ENCODE peak calls at places on chromosome 6, in seven cellular contexts. O is H9, N is IMR-90, B is neuronal stem cell, C is mesendoderm, L is H1, G is trophoblast cell. R is an unnamed sample.

GRCh38 chr6:168956141-168956838 is 297.4 kb downstream of the THBS2 start:
- DNase-seq in O (no peak), N (peak), B (no peak), C (peak), L (no peak), G (no peak), R (peak)

GRCh38 chr6:3769610-3770009 is 18.1 kb upstream of the PXDC1 start:
- DNase-seq in O (no peak), N (peak), B (no peak), C (no peak), L (no peak), G (no peak), R (peak)

GRCh38 chr6:10351678-10352220 is 63.1 kb downstream of the TFAP2A start:
- DNase-seq in O (peak), N (no peak), B (no peak), C (no peak), L (no peak), G (no peak), R (no peak)

GRCh38 chr6:34552620-34553019 is 3.5 kb downstream of the SPDEF start:
- DNase-seq in O (no peak), N (no peak), B (no peak), C (no peak), L (no peak), G (no peak), R (no peak)

GRCh38 chr6:168670386-168670985 is 229.5 kb downstream of the SMOC2 start:
- DNase-seq in O (no peak), N (no peak), B (no peak), C (no peak), L (no peak), G (no peak), R (no peak)

GRCh38 chr6:159098636-159099106 is 53.9 kb upstream of the TAGAP start:
- DNase-seq in O (no peak), N (no peak), B (no peak), C (no peak), L (no peak), G (peak), R (no peak)

GRCh38 chr6:3876131-3876530 is 27.0 kb downstream of the FAM50B start:
- DNase-seq in O (no peak), N (no peak), B (no peak), C (no peak), L (no peak), G (no peak), R (peak)

GRCh38 chr6:113449051-113449450 is 408.1 kb upstream of the MARCKS start:
- DNase-seq in O (no peak), N (peak), B (no peak), C (no peak), L (no peak), G (no peak), R (no peak)

GRCh38 chr6:125904871-125905270 is 51.7 kb upstream of the HINT3 start:
- DNase-seq in O (no peak), N (peak), B (no peak), C (no peak), L (no peak), G (no peak), R (peak)

GRCh38 chr6:107716688-107717089 is 107.4 kb downstream of the SCML4 start:
- DNase-seq in O (peak), N (peak), B (no peak), C (peak), L (no peak), G (no peak), R (peak)

GRCh38 chr6:39899540-39900295 is 34.5 kb downstream of the MOCS1 start:
- DNase-seq in O (no peak), N (peak), B (no peak), C (no peak), L (no peak), G (no peak), R (no peak)

GRCh38 chr6:139344186-139344963 is 30.1 kb downstream of the CITED2 start:
- DNase-seq in O (no peak), N (no peak), B (no peak), C (no peak), L (no peak), G (no peak), R (no peak)

DNA sequence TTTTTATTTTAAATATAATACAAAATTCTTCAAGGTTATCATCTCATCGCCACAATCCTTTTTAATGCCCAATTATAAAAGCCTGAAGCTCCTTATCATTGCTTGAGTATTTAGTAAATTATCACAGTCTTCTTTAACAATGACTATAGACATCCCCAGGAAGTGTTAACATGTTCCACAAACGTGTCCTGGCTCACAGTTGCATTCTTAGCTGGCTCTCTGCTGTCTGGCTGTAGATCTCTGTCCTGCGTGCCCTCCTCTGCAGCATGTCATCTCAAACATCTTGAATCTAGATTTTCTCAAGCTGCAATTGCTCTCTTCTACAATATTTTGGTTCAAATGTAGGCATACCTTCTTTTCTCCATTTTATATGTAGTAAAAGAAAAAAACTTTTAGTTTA is 885.2 kb downstream of the EPHA7 start:
- DNase-seq in O (no peak), N (no peak), B (no peak), C (peak), L (no peak), G (no peak), R (no peak)
- H2AK5ac ChIP-seq in O (no peak), N (no peak), B (no peak), C (no peak), L (no peak), G (no peak), R (no peak)

GRCh38 chr6:24402697-24403500 is at the start of gene MRS2:
- DNase-seq in O (peak), N (peak), B (peak), C (peak), L (peak), G (peak), R (peak)
- H3K18ac ChIP-seq in O (peak), N (peak), B (peak), C (peak), L (peak), G (peak), R (peak)

GRCh38 chr6:57117801-57118200 is 27.8 kb downstream of the ZNF451 start:
- DNase-seq in O (no peak), N (no peak), B (no peak), C (no peak), L (no peak), G (peak), R (no peak)
- H3K23ac ChIP-seq in O (no peak), N (peak), B (no peak), C (no peak), L (no peak), G (no peak), R (no peak)

DNA sequence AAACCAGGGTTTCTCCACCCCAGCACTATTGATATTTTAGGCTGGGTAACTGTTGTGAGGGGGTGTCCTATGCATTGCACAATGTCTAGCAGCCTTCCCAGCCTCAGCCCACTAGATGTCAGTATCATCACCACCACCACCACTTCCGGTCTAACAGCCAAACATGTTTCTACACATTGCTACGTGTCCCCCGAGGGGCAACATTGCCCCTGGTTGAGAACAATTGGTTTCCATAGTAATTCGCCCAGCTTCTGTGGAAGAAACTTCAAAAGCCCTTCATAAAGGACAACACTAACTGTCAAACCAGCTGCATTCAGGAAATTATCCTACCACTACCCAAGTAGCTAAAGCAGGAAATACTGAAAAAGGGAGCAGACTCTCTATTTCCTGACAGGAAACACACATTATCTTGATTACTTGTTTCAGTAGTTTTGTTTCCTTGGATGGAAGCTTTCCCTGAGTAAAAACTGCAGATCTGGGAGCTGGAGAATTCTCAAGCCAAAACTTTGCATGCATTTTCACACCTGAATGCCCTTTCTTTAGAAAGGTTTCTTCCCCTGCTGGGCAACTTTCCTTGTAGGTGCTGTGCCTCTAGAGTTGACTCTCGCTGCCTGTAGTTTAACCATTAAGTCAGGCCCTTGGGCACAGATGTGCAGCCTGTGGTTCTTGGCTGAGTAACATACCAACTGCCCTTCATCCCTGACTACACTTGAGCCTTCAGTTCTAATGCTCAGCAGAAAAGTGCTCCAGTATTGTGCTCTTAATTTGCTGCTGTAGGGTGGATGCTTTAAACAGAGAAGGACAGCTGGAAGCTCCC is 23.6 kb downstream of the PKHD1 start:
- DNase-seq in O (peak), N (peak), B (peak), C (peak), L (peak), G (peak), R (peak)
- H2AK5ac ChIP-seq in O (no peak), N (no peak), B (no peak), C (no peak), L (no peak), G (no peak), R (no peak)

DNA sequence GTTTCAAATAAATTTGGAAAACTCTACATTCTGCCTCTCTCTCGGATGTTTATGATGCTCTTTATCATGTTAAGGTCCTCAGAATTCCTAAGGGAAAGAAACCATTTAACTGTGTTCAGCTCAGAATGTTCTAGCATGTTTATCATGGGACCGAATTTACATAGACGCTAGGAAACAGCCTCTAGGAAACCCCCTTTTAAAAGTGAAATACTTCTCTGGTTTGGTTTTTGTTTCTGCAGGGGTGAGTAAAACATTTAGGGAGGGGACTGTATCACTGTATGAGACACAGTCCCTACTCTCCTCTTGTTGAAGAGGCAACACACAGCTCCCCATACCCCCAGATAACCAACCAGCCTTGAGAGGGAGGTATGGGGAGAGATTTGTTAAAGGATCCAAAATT is 267.6 kb upstream of the SUPT3H start:
- DNase-seq in O (no peak), N (no peak), B (no peak), C (no peak), L (no peak), G (no peak), R (no peak)
- H3K18ac ChIP-seq in O (no peak), N (no peak), B (no peak), C (no peak), L (no peak), G (no peak), R (no peak)

GRCh38 chr6:38676236-38676973 is 26.5 kb downstream of the GLO1 start:
- DNase-seq in O (no peak), N (no peak), B (no peak), C (no peak), L (no peak), G (no peak), R (no peak)
- H3K23ac ChIP-seq in O (no peak), N (no peak), B (no peak), C (no peak), L (no peak), G (no peak), R (no peak)

R was measured in mesenchymal stem cell.